ENCODE peak calls at places on chromosomes 5 and 9, in nine cellular contexts. A is lung; G is adrenal gland; O is ascending aorta; F is effector memory CD4-positive, alpha-beta T cell; H is ovary; R is aorta; D is small intestine; Q is lower lobe of right lung. Y is an unnamed sample.

GRCh38 chr9:2053883-2054845 is 39.0 kb downstream of the SMARCA2 start:
- DNase-seq in A (no peak), G (no peak), O (peak; percentile 83), F (peak; percentile 55), H (no peak), R (no peak), D (peak; percentile 64), Q (no peak), Y (no peak)

GRCh38 chr5:124581866-124582650 is 164.4 kb downstream of the ZNF608 start:
- DNase-seq in A (no peak), G (no peak), O (no peak), F (no peak), H (no peak), R (no peak), D (no peak), Q (no peak), Y (no peak)

GRCh38 chr9:2621678-2622360 is at the start of gene VLDLR:
- DNase-seq in A (peak; percentile 48), G (peak; percentile 74), O (peak; percentile 66), F (peak; percentile 0), H (peak; percentile 75), R (peak; percentile 85), D (no peak), Q (peak; percentile 57), Y (peak; percentile 71)

GRCh38 chr9:7439355-7439978 is 360.1 kb downstream of the DMAC1 start:
- DNase-seq in A (no peak), G (no peak), O (no peak), F (no peak), H (no peak), R (no peak), D (no peak), Q (no peak), Y (no peak)

GRCh38 chr9:3200331-3200774 is 325.4 kb downstream of the RFX3 start:
- DNase-seq in A (no peak), G (no peak), O (no peak), F (no peak), H (no peak), R (no peak), D (no peak), Q (no peak), Y (no peak)

GRCh38 chr5:81606150-81606549 is 144.7 kb downstream of the SSBP2 start:
- DNase-seq in A (no peak), G (no peak), O (no peak), F (no peak), H (no peak), R (no peak), D (no peak), Q (no peak), Y (no peak)

GRCh38 chr5:35438786-35439185 is 178.9 kb upstream of the SPEF2 start:
- DNase-seq in A (no peak), G (no peak), O (no peak), F (no peak), H (no peak), R (no peak), D (no peak), Q (no peak), Y (no peak)

GRCh38 chr5:94469889-94470288 is 148.5 kb downstream of the KIAA0825 start:
- DNase-seq in A (no peak), G (no peak), O (no peak), F (no peak), H (no peak), R (no peak), D (no peak), Q (no peak), Y (peak; percentile 48)

GRCh38 chr9:121569266-121569648 is 69.6 kb upstream of the GGTA1 start:
- DNase-seq in A (no peak), G (no peak), O (no peak), F (no peak), H (no peak), R (no peak), D (no peak), Q (no peak), Y (no peak)

GRCh38 chr9:23321049-23321448 is 505.0 kb downstream of the ELAVL2 start:
- DNase-seq in A (no peak), G (no peak), O (no peak), F (no peak), H (no peak), R (no peak), D (no peak), Q (no peak), Y (no peak)

GRCh38 chr9:37618817-37619216 is 26.4 kb upstream of the TOMM5 start:
- DNase-seq in A (no peak), G (no peak), O (no peak), F (no peak), H (no peak), R (no peak), D (no peak), Q (no peak), Y (peak; percentile 29)

GRCh38 chr5:167916706-167917105 is 374.7 kb upstream of the WWC1 start:
- DNase-seq in A (no peak), G (peak; percentile 15), O (no peak), F (no peak), H (peak; percentile 7), R (no peak), D (no peak), Q (no peak), Y (peak; percentile 7)

GRCh38 chr9:18550286-18550685 is 76.3 kb downstream of the ADAMTSL1 start:
- DNase-seq in A (no peak), G (no peak), O (no peak), F (no peak), H (no peak), R (no peak), D (no peak), Q (no peak), Y (no peak)

GRCh38 chr9:6645153-6646027 is at the start of gene GLDC:
- DNase-seq in A (peak; percentile 36), G (peak; percentile 17), O (peak; percentile 66), F (peak; percentile 8), H (no peak), R (peak; percentile 80), D (peak; percentile 69), Q (peak; percentile 54), Y (peak; percentile 10)

GRCh38 chr9:95726756-95727155 is 148.7 kb upstream of the ERCC6L2 start:
- DNase-seq in A (no peak), G (no peak), O (no peak), F (no peak), H (no peak), R (no peak), D (peak; percentile 45), Q (no peak), Y (peak; percentile 89)

DNA sequence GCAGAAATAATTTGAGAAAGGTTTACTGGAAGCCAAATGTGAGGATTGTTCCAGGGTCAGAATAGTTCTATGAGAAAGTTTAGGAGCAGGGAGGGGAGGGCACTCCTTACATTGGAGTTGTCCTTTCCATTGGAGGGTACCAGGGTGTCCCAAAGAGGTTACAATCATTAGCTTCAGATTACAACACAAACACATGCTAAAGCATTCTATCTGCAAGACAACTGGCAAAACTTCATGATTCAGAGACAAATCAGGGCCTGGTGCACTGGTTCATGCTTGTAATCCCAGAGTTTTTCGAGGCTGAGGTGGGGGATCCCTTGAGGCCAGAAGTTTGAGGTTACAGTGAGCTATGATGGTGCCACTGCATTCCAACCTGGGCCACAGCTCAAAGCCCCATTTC is 51.8 kb downstream of the NSUN2 start:
- DNase-seq in A (no peak), G (no peak), O (no peak), F (no peak), H (no peak), R (no peak), D (no peak), Q (no peak), Y (no peak)
- H3K27me3 ChIP-seq in A (no peaks in the 10 kb centered on the region), G (peaks cover 10% of the 10 kb centered on the region), O (no peaks in the 10 kb centered on the region), F (peaks cover 13% of the 10 kb centered on the region), H (no peaks in the 10 kb centered on the region), R (no peaks in the 10 kb centered on the region), D (peaks cover 17% of the 10 kb centered on the region), Q (peaks cover 39% of the 10 kb centered on the region), Y (peaks cover 39% of the 10 kb centered on the region)

GRCh38 chr9:136110082-136111061 is 8.3 kb downstream of the TMEM250 start:
- DNase-seq in A (no peak), G (no peak), O (no peak), F (peak; percentile 28), H (peak; percentile 33), R (no peak), D (no peak), Q (no peak), Y (peak; percentile 48)

GRCh38 chr9:136107953-136108647 is 10.6 kb downstream of the TMEM250 start:
- DNase-seq in A (no peak), G (no peak), O (no peak), F (no peak), H (peak; percentile 15), R (no peak), D (peak; percentile 74), Q (no peak), Y (no peak)

GRCh38 chr9:136108648-136109266 is 9.9 kb downstream of the TMEM250 start:
- DNase-seq in A (no peak), G (no peak), O (no peak), F (no peak), H (peak; percentile 30), R (no peak), D (no peak), Q (no peak), Y (no peak)

GRCh38 chr9:136111190-136111589 is 7.5 kb downstream of the TMEM250 start:
- DNase-seq in A (no peak), G (no peak), O (no peak), F (no peak), H (peak; percentile 13), R (no peak), D (no peak), Q (no peak), Y (no peak)

GRCh38 chr9:136109351-136110081 is 9.2 kb downstream of the TMEM250 start:
- DNase-seq in A (peak; percentile 91), G (peak; percentile 92), O (peak; percentile 98), F (peak; percentile 86), H (peak; percentile 92), R (peak; percentile 97), D (peak; percentile 88), Q (peak; percentile 93), Y (peak; percentile 93)
- H3K27me3 ChIP-seq in A (no peaks in the 10 kb centered on the region), G (no peaks in the 10 kb centered on the region), O (no peaks in the 10 kb centered on the region), F (no peaks in the 10 kb centered on the region), H (no peaks in the 10 kb centered on the region), R (no peaks in the 10 kb centered on the region), D (no peaks in the 10 kb centered on the region), Q (no peaks in the 10 kb centered on the region), Y (no peaks in the 10 kb centered on the region)

GRCh38 chr9:126988857-126989256 is 74.3 kb downstream of the RALGPS1 start:
- DNase-seq in A (no peak), G (no peak), O (no peak), F (no peak), H (no peak), R (no peak), D (no peak), Q (no peak), Y (no peak)
- H3K27me3 ChIP-seq in A (peaks cover 4% of the 10 kb centered on the region), G (no peaks in the 10 kb centered on the region), O (no peaks in the 10 kb centered on the region), F (no peaks in the 10 kb centered on the region), H (no peaks in the 10 kb centered on the region), R (no peaks in the 10 kb centered on the region), D (no peaks in the 10 kb centered on the region), Q (no peaks in the 10 kb centered on the region), Y (no peaks in the 10 kb centered on the region)

DNA sequence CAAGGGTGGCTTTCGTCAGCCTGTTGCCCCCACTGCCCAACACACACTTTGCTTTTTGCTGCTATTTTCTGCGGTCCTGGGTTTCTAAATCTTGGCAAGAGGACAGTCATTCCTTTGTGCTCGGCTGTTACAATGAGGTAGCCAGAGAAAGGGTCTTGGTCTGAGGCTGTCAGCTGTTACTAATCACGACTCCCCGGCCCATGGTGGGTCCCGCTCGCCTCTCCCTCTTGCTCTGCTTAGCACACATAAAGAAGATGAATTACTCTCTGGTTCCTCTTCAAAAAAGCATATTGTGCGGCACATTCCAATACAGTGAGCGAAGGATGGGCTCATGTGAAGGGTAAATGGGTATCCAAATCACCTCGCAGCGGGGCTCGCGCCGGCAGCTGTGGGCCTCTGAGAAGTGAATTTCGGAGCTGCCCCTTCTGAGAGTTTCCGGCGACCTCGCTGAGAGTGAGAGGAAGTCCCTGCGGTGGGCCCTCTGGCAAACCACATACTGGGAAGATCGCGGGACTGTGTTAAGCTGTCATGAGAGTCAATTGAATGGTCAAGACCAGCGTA is 56.0 kb downstream of the SLC1A3 start:
- DNase-seq in A (no peak), G (no peak), O (no peak), F (no peak), H (no peak), R (no peak), D (no peak), Q (no peak), Y (no peak)
- H3K27me3 ChIP-seq in A (no peaks in the 10 kb centered on the region), G (no peaks in the 10 kb centered on the region), O (no peaks in the 10 kb centered on the region), F (no peaks in the 10 kb centered on the region), H (no peaks in the 10 kb centered on the region), R (no peaks in the 10 kb centered on the region), D (no peaks in the 10 kb centered on the region), Q (no peaks in the 10 kb centered on the region), Y (no peaks in the 10 kb centered on the region)